ENCODE peak calls at places on chromosomes 7 and 10, in eight cellular contexts. N is A549, U is prostate gland, R is HepG2, C is body of pancreas, M is left ventricle myocardium inferior, X is OCI-LY7, Y is heart left ventricle. P is an unnamed sample.

GRCh38 chr7:15424468-15424867 is 137.3 kb downstream of the AGMO start:
- DNase-seq in N (no peak), U (no peak), R (no peak), C (no peak), M (no peak), X (no peak), Y (no peak), P (no peak)

GRCh38 chr7:66903360-66904062 is 17.5 kb upstream of the TMEM248 start:
- DNase-seq in N (no peak), U (no peak), R (no peak), C (no peak), M (no peak), X (no peak), Y (no peak), P (no peak)

GRCh38 chr7:108348913-108349312 is 107.3 kb downstream of the NRCAM start:
- DNase-seq in N (peak; percentile 28), U (no peak), R (no peak), C (no peak), M (no peak), X (no peak), Y (no peak), P (no peak)

GRCh38 chr7:18873674-18874341 is 243.6 kb downstream of the TWIST1 start:
- DNase-seq in N (no peak), U (no peak), R (no peak), C (no peak), M (no peak), X (no peak), Y (no peak), P (no peak)

GRCh38 chr10:46267132-46267985 is 19.4 kb upstream of the ANTXRL start:
- DNase-seq in N (no peak), U (no peak), R (no peak), C (no peak), M (no peak), X (peak; percentile 29), Y (no peak), P (no peak)

GRCh38 chr10:118241229-118242137 is 100.6 kb downstream of the FAM204A start:
- DNase-seq in N (peak; percentile 31), U (peak; percentile 80), R (peak; percentile 61), C (peak; percentile 84), M (peak; percentile 73), X (peak; percentile 60), Y (peak; percentile 66), P (peak; percentile 80)

GRCh38 chr10:76492026-76492425 is 1060.6 kb downstream of the LRMDA start:
- DNase-seq in N (no peak), U (no peak), R (no peak), C (no peak), M (no peak), X (no peak), Y (no peak), P (no peak)

GRCh38 chr10:76303682-76304316 is 872.4 kb downstream of the LRMDA start:
- DNase-seq in N (peak; percentile 61), U (peak; percentile 83), R (peak; percentile 81), C (peak; percentile 69), M (peak; percentile 72), X (peak; percentile 22), Y (peak; percentile 64), P (peak; percentile 73)

GRCh38 chr7:122975341-122975740 is 20.2 kb downstream of the TAS2R16 start:
- DNase-seq in N (no peak), U (no peak), R (no peak), C (no peak), M (no peak), X (no peak), Y (no peak), P (no peak)

GRCh38 chr7:41005381-41005901 is 697.4 kb downstream of the INHBA start:
- DNase-seq in N (no peak), U (no peak), R (no peak), C (no peak), M (no peak), X (no peak), Y (no peak), P (no peak)

GRCh38 chr7:47719675-47720074 is 137.8 kb upstream of the TNS3 start:
- DNase-seq in N (no peak), U (no peak), R (no peak), C (no peak), M (no peak), X (no peak), Y (no peak), P (no peak)

GRCh38 chr7:13850185-13850752 is 139.2 kb downstream of the ETV1 start:
- DNase-seq in N (no peak), U (no peak), R (no peak), C (no peak), M (no peak), X (no peak), Y (no peak), P (no peak)

GRCh38 chr10:31116226-31116625 is 84.6 kb upstream of the ZNF438 start:
- DNase-seq in N (no peak), U (no peak), R (no peak), C (no peak), M (no peak), X (no peak), Y (no peak), P (no peak)

DNA sequence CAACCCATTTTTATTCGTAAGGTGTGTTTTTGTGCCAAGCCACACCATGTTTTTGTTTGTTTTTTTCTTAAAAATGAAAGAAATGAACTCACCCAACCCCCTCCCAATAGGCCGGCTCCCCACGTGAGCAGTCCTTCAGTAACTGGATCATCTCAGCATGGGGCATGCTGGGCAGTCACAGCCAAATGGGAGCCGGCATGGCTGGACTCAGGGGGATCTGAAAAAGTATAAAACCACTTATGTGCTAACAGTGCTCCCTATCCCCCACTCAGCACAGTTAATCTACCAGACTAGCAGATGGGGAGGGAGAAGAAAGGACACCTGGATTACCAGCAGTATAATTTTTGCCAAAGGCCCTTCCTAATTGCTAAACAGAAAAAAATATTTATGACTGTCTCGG is 39.3 kb downstream of the BAZ1B start:
- DNase-seq in N (no peak), U (no peak), R (no peak), C (no peak), M (no peak), X (no peak), Y (no peak), P (no peak)
- H3K27ac ChIP-seq in N (no peak overlapping the region), U (no peak overlapping the region), R (no peak overlapping the region), C (no peak overlapping the region), M (no peak overlapping the region), X (no peak overlapping the region), Y (no peak overlapping the region), P (no peak overlapping the region)

GRCh38 chr7:33108931-33109757 is at the start of gene RP9:
- DNase-seq in N (peak; percentile 61), U (peak; percentile 44), R (peak; percentile 71), C (peak; percentile 62), M (peak; percentile 69), X (peak; percentile 92), Y (peak; percentile 72), P (peak; percentile 63)
- TF ChIP-seq CTCF in N (peak; percentile 90), U (peak; percentile 39), R (peak; percentile 76), C (peak; percentile 89), M (peak; percentile 80), X (peak; percentile 77), Y (peak; percentile 78), P (peak; percentile 27)

DNA sequence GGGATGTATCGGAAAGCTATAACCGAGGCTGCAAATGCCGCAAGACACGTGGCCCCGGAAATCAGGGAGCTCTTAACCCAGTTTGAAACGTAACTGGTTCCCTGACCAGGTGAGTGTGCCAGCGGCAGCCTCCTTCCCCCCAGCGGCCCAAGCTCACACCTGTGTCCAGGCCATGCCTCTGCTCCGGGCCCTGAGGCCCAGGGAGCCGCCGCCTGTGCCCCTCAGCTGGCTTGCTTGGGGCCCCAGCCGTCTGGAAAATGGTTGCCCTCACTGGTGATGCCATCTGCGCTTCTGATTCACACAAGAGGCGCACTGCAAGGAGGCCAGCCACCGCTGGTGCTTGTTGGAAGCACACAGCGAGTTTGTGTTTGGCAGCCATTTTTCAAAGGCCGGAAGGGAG is 9.2 kb downstream of the PWWP2B start:
- DNase-seq in N (no peak), U (no peak), R (no peak), C (no peak), M (no peak), X (no peak), Y (no peak), P (no peak)
- H3K4me1 ChIP-seq in N (peaks cover 3% of the 10 kb centered on the region), U (peaks cover 49% of the 10 kb centered on the region), R (peaks cover 30% of the 10 kb centered on the region), C (peaks cover 96% of the 10 kb centered on the region), M (peaks cover 45% of the 10 kb centered on the region), X (peaks cover 7% of the 10 kb centered on the region), Y (peaks cover 27% of the 10 kb centered on the region), P (peaks cover 50% of the 10 kb centered on the region)

GRCh38 chr10:95288273-95288672 is 2.5 kb downstream of the PDLIM1 start:
- DNase-seq in N (no peak), U (no peak), R (no peak), C (no peak), M (no peak), X (no peak), Y (no peak), P (no peak)

GRCh38 chr10:95289003-95289920 is 1.5 kb downstream of the PDLIM1 start:
- DNase-seq in N (peak; percentile 76), U (no peak), R (no peak), C (no peak), M (no peak), X (peak; percentile 41), Y (no peak), P (no peak)

GRCh38 chr10:95285556-95285955 is 5.2 kb downstream of the PDLIM1 start:
- DNase-seq in N (no peak), U (no peak), R (no peak), C (no peak), M (no peak), X (no peak), Y (no peak), P (no peak)

GRCh38 chr10:95286707-95287106 is 4.1 kb downstream of the PDLIM1 start:
- DNase-seq in N (no peak), U (no peak), R (no peak), C (no peak), M (no peak), X (no peak), Y (no peak), P (no peak)

DNA sequence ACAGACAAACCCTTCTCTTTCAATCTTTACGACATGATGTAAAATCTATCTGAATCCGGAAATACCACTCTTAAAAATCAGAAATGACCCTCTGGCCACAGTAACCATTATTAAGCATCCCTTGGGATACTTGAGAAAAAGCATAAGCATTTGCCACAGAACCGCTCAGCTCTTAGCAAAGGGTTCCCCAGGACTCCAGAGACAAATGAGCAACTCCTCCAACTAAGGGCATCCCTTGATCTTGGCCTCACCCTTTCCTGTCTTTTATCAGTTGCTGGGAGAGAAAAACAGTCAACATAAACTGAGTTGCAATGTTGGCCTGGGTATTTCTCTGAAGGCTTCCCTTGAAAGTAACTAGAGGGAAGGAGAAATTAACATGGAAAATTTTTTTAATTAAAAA is 3.5 kb downstream of the PDLIM1 start:
- DNase-seq in N (no peak), U (no peak), R (no peak), C (no peak), M (no peak), X (no peak), Y (no peak), P (no peak)
- H3K27ac ChIP-seq in N (no peak overlapping the region), U (no peak overlapping the region), R (no peak overlapping the region), C (no peak overlapping the region), M (peak overlapping the region; percentile 97), X (no peak overlapping the region), Y (peak overlapping the region; percentile 24), P (peak overlapping the region; percentile 80)